ENCODE peak calls at places on chromosomes 1 and 21, in nine cellular contexts. L, I, K, T, V, Z, A, N and U are unnamed samples.
A peak's percentile ranks its signal among the peaks of the same experiment; 100 is the strongest.

GRCh38 chr1:109299087-109299983 is 7.5 kb downstream of the MYBPHL start:
- DNase-seq in L (no peak), I (no peak), K (no peak), T (peak; percentile 97), V (no peak), Z (no peak), A (peak; percentile 73), N (peak; percentile 52), U (no peak)

GRCh38 chr1:32830092-32830852 is 12.8 kb downstream of the S100PBP start:
- DNase-seq in L (no peak), I (no peak), K (no peak), T (no peak), V (no peak), Z (no peak), A (no peak), N (no peak), U (no peak)

GRCh38 chr1:49351744-49352143 is 575.1 kb upstream of the BEND5 start:
- DNase-seq in L (no peak), I (no peak), K (no peak), T (no peak), V (no peak), Z (no peak), A (no peak), N (no peak), U (no peak)

GRCh38 chr1:1432951-1433803 is 2.3 kb upstream of the VWA1 start:
- DNase-seq in L (peak; percentile 65), I (peak; percentile 93), K (peak; percentile 78), T (no peak), V (peak; percentile 72), Z (no peak), A (peak; percentile 88), N (peak; percentile 94), U (peak; percentile 39)

GRCh38 chr1:222798111-222798510 is 16.7 kb upstream of the DISP1 start:
- DNase-seq in L (no peak), I (no peak), K (no peak), T (peak; percentile 79), V (no peak), Z (no peak), A (no peak), N (no peak), U (no peak)

GRCh38 chr1:10639301-10640078 is 157.0 kb downstream of the CASZ1 start:
- DNase-seq in L (no peak), I (no peak), K (peak; percentile 74), T (no peak), V (no peak), Z (no peak), A (no peak), N (peak; percentile 88), U (peak; percentile 33)

GRCh38 chr1:206111528-206111927 is 5.7 kb downstream of the AVPR1B start:
- DNase-seq in L (no peak), I (no peak), K (peak; percentile 20), T (no peak), V (no peak), Z (no peak), A (no peak), N (no peak), U (no peak)

GRCh38 chr1:107196973-107197562 is 56.2 kb downstream of the NTNG1 start:
- DNase-seq in L (no peak), I (no peak), K (peak; percentile 62), T (peak; percentile 3), V (no peak), Z (no peak), A (no peak), N (no peak), U (no peak)

GRCh38 chr1:183812686-183813569 is 8.0 kb downstream of the RGL1 start:
- DNase-seq in L (no peak), I (no peak), K (no peak), T (peak; percentile 83), V (no peak), Z (no peak), A (no peak), N (no peak), U (peak; percentile 17)

GRCh38 chr1:31861346-31861745 is 45.5 kb upstream of the SPOCD1 start:
- DNase-seq in L (no peak), I (no peak), K (no peak), T (no peak), V (no peak), Z (no peak), A (no peak), N (no peak), U (no peak)

GRCh38 chr21:42632336-42632751 is 21.1 kb upstream of the PDE9A start:
- DNase-seq in L (no peak), I (no peak), K (no peak), T (no peak), V (no peak), Z (no peak), A (peak; percentile 50), N (peak; percentile 48), U (no peak)

GRCh38 chr1:10606070-10606469 is 131.3 kb downstream of the PEX14 start:
- DNase-seq in L (no peak), I (no peak), K (no peak), T (no peak), V (no peak), Z (no peak), A (no peak), N (no peak), U (no peak)

GRCh38 chr1:52553372-52554266 is 727 bp upstream of the TUT4 start:
- DNase-seq in L (peak; percentile 88), I (peak; percentile 79), K (peak; percentile 91), T (peak; percentile 86), V (peak; percentile 87), Z (peak; percentile 39), A (peak; percentile 93), N (peak; percentile 97), U (peak; percentile 91)

GRCh38 chr1:42176902-42177519 is 12.5 kb upstream of the GUCA2A start:
- DNase-seq in L (no peak), I (no peak), K (no peak), T (peak; percentile 55), V (no peak), Z (no peak), A (no peak), N (no peak), U (no peak)

GRCh38 chr1:47765236-47765635 is 231.9 kb downstream of the TRABD2B start:
- DNase-seq in L (no peak), I (no peak), K (no peak), T (no peak), V (no peak), Z (no peak), A (no peak), N (no peak), U (no peak)

GRCh38 chr1:66711420-66711819 is 40.8 kb upstream of the DYNLT5 start:
- DNase-seq in L (no peak), I (no peak), K (no peak), T (no peak), V (no peak), Z (no peak), A (no peak), N (no peak), U (no peak)

GRCh38 chr1:243487649-243488227 is 231.9 kb downstream of the SDCCAG8 start:
- DNase-seq in L (no peak), I (no peak), K (no peak), T (no peak), V (no peak), Z (no peak), A (peak; percentile 61), N (peak; percentile 88), U (no peak)
- H3K4me3 ChIP-seq in L (no peak overlapping the region), I (peak overlapping the region; percentile 11), K (no peak overlapping the region), T (peak overlapping the region; percentile 22), V (no peak overlapping the region), Z (no peak overlapping the region), A (peak overlapping the region; percentile 10), N (no peak overlapping the region), U (no peak overlapping the region)

GRCh38 chr1:59058681-59059441 is 238.0 kb upstream of the FGGY start:
- DNase-seq in L (peak; percentile 20), I (no peak), K (no peak), T (no peak), V (no peak), Z (no peak), A (no peak), N (no peak), U (no peak)

GRCh38 chr1:59064592-59064991 is 232.3 kb upstream of the FGGY start:
- DNase-seq in L (no peak), I (no peak), K (no peak), T (no peak), V (no peak), Z (no peak), A (no peak), N (no peak), U (no peak)

GRCh38 chr1:59062743-59063142 is 234.2 kb upstream of the FGGY start:
- DNase-seq in L (no peak), I (peak; percentile 44), K (no peak), T (peak; percentile 76), V (peak; percentile 59), Z (no peak), A (peak; percentile 68), N (no peak), U (peak; percentile 54)

GRCh38 chr1:59063501-59063900 is 233.4 kb upstream of the FGGY start:
- DNase-seq in L (no peak), I (no peak), K (no peak), T (no peak), V (no peak), Z (no peak), A (no peak), N (no peak), U (no peak)

DNA sequence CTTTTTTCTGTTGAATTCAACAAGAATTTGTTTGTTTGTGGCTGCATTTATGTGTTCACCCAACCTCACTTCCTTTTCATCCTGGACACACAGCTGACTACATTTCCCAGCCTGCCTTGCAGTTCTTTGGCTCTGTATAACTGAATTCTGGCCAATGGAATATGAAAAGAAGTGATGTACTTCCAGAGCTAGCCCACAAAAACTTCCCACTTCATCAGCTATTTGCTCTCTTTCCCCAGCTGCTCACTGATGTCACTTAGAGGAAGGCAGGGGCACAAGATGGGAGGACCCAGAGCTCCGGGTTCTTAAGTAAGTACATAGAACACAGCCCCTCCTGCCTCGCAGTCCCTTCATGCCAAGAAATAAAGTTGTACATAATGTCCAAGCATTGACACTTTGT is 235.0 kb upstream of the FGGY start:
- DNase-seq in L (peak; percentile 46), I (no peak), K (no peak), T (peak; percentile 90), V (peak; percentile 80), Z (no peak), A (peak; percentile 90), N (no peak), U (peak; percentile 62)
- TF ChIP-seq POLR2A in L (peak; percentile 37), I (no peak), K (no peak), T (no peak), V (peak; percentile 43), Z (no peak), A (peak; percentile 51), N (peak; percentile 14), U (peak; percentile 43)

GRCh38 chr1:24503870-24504523 is 1.4 kb downstream of the RCAN3 start:
- DNase-seq in L (no peak), I (no peak), K (no peak), T (no peak), V (no peak), Z (no peak), A (no peak), N (no peak), U (no peak)
- H3K4me3 ChIP-seq in L (no peak overlapping the region), I (peak overlapping the region; percentile 57), K (peak overlapping the region; percentile 73), T (no peak overlapping the region), V (no peak overlapping the region), Z (peak overlapping the region; percentile 65), A (peak overlapping the region; percentile 88), N (peak overlapping the region; percentile 70), U (no peak overlapping the region)

DNA sequence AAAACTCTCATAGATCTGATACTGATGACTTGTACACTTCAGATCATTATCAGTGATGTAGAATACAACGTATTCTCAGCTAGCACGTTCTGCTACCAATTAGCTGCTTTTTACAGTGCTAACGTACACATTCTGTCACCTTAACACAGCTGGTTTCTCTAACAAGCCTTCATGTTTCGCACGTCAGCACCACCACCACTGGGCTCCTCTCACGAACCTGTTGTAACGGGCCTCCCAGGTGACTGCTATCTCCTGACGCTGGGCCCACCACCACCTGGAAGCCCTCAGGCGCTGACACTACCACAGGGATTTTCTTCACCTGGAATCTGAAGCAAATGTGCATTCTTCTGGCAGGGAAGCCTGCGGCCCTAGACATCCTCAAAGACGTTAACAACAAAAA is 19.8 kb downstream of the TOMM20 start:
- DNase-seq in L (no peak), I (no peak), K (peak; percentile 41), T (no peak), V (no peak), Z (no peak), A (no peak), N (no peak), U (no peak)
- TF ChIP-seq POLR2A in L (no peak), I (no peak), K (no peak), T (no peak), V (no peak), Z (no peak), A (no peak), N (no peak), U (no peak)